ENCODE peak calls at places on chromosomes 5 and 9, in five cellular contexts. One of them, this sample, is unnamed.
A peak's percentile ranks its signal among the peaks of the same experiment; 100 is the strongest.

GRCh38 chr9:84620338-84620737 is 49.2 kb upstream of the NTRK2 start:
- DNase-seq in OCI-M1: no peak
- DNase-seq in NCI-H460: no peak
- DNase-seq in osteocyte: no peak
- DNase-seq in DND-41: no peak
- DNase-seq in this sample: no peak

GRCh38 chr9:89353989-89354388 is 35.7 kb downstream of the SECISBP2 start:
- DNase-seq in NCI-H460: no peak
- DNase-seq in osteocyte: no peak
- DNase-seq in DND-41: no peak
- DNase-seq in OCI-M1: no peak
- DNase-seq in this sample: no peak

GRCh38 chr9:69976165-69976564 is 67.5 kb upstream of the MAMDC2 start:
- DNase-seq in NCI-H460: no peak
- DNase-seq in DND-41: no peak
- DNase-seq in OCI-M1: no peak
- DNase-seq in osteocyte: no peak
- DNase-seq in this sample: no peak

GRCh38 chr5:142151436-142152382 is 43.1 kb downstream of the NDFIP1 start:
- DNase-seq in DND-41: peak; percentile 57
- DNase-seq in NCI-H460: peak; percentile 62
- DNase-seq in osteocyte: no peak
- DNase-seq in OCI-M1: peak; percentile 67
- DNase-seq in this sample: peak; percentile 48

GRCh38 chr9:111896942-111897830 is 572 bp downstream of the UGCG start:
- DNase-seq in NCI-H460: peak; percentile 9
- DNase-seq in osteocyte: peak; percentile 85
- DNase-seq in OCI-M1: peak; percentile 73
- DNase-seq in DND-41: no peak
- DNase-seq in this sample: no peak

GRCh38 chr9:2787065-2787464 is 56.8 kb downstream of the PUM3 start:
- DNase-seq in OCI-M1: no peak
- DNase-seq in DND-41: no peak
- DNase-seq in osteocyte: no peak
- DNase-seq in NCI-H460: no peak
- DNase-seq in this sample: no peak

GRCh38 chr9:8600914-8601680 is 801.5 kb upstream of the DMAC1 start:
- DNase-seq in DND-41: no peak
- DNase-seq in osteocyte: no peak
- DNase-seq in OCI-M1: no peak
- DNase-seq in NCI-H460: no peak
- DNase-seq in this sample: no peak

GRCh38 chr9:108168451-108168850 is 678.9 kb upstream of the KLF4 start:
- DNase-seq in OCI-M1: no peak
- DNase-seq in NCI-H460: no peak
- DNase-seq in osteocyte: no peak
- DNase-seq in DND-41: no peak
- DNase-seq in this sample: no peak

GRCh38 chr5:92548351-92548750 is 1032.7 kb downstream of the NR2F1-AS1 start:
- DNase-seq in NCI-H460: no peak
- DNase-seq in OCI-M1: no peak
- DNase-seq in DND-41: no peak
- DNase-seq in osteocyte: no peak
- DNase-seq in this sample: no peak

GRCh38 chr5:102865171-102865509 is 110.0 kb downstream of the PAM start:
- DNase-seq in osteocyte: no peak
- DNase-seq in DND-41: no peak
- DNase-seq in OCI-M1: no peak
- DNase-seq in NCI-H460: no peak
- DNase-seq in this sample: no peak

GRCh38 chr5:168342151-168342825 is 50.8 kb downstream of the WWC1 start:
- DNase-seq in osteocyte: no peak
- DNase-seq in NCI-H460: no peak
- DNase-seq in OCI-M1: no peak
- DNase-seq in DND-41: no peak
- DNase-seq in this sample: no peak

GRCh38 chr5:59559323-59559722 is 334.2 kb downstream of the PDE4D start:
- DNase-seq in NCI-H460: no peak
- DNase-seq in OCI-M1: no peak
- DNase-seq in DND-41: no peak
- DNase-seq in osteocyte: no peak
- DNase-seq in this sample: no peak

GRCh38 chr5:59810041-59810440 is 83.5 kb downstream of the PDE4D start:
- DNase-seq in NCI-H460: peak; percentile 77
- DNase-seq in OCI-M1: peak; percentile 84
- DNase-seq in DND-41: peak; percentile 54
- DNase-seq in osteocyte: peak; percentile 89
- DNase-seq in this sample: peak; percentile 30

GRCh38 chr9:69822091-69822750 is 1.6 kb downstream of the CFAP95 start:
- DNase-seq in osteocyte: no peak
- DNase-seq in NCI-H460: no peak
- DNase-seq in DND-41: no peak
- DNase-seq in OCI-M1: peak; percentile 29
- DNase-seq in this sample: peak; percentile 96

GRCh38 chr5:175712681-175713085 is 54.8 kb downstream of the HRH2 start:
- DNase-seq in NCI-H460: no peak
- DNase-seq in OCI-M1: no peak
- DNase-seq in DND-41: no peak
- DNase-seq in osteocyte: no peak
- DNase-seq in this sample: no peak

GRCh38 chr5:132389453-132390286 is 20.2 kb downstream of the SLC22A5 start:
- DNase-seq in NCI-H460: no peak
- DNase-seq in DND-41: peak; percentile 42
- DNase-seq in OCI-M1: no peak
- DNase-seq in osteocyte: peak; percentile 97
- DNase-seq in this sample: peak; percentile 33

GRCh38 chr9:109901191-109901590 is 121.2 kb downstream of the PALM2AKAP2 start:
- DNase-seq in osteocyte: no peak
- DNase-seq in NCI-H460: no peak
- DNase-seq in OCI-M1: no peak
- DNase-seq in DND-41: no peak
- DNase-seq in this sample: no peak

GRCh38 chr5:126267435-126267834 is 155.8 kb upstream of the GRAMD2B start:
- DNase-seq in NCI-H460: no peak
- DNase-seq in DND-41: no peak
- DNase-seq in OCI-M1: no peak
- DNase-seq in osteocyte: no peak
- DNase-seq in this sample: no peak

GRCh38 chr9:126611592-126612328 is 2.0 kb upstream of the LMX1B start:
- DNase-seq in osteocyte: peak; percentile 93
- DNase-seq in DND-41: peak; percentile 29
- DNase-seq in NCI-H460: peak; percentile 59
- DNase-seq in OCI-M1: peak; percentile 63
- DNase-seq in this sample: peak; percentile 46

GRCh38 chr9:107883496-107884120 is 394.0 kb upstream of the KLF4 start:
- DNase-seq in osteocyte: no peak
- DNase-seq in NCI-H460: no peak
- DNase-seq in DND-41: no peak
- DNase-seq in OCI-M1: no peak
- DNase-seq in this sample: peak; percentile 61